ENCODE peak calls at places on chromosome 3, in four cellular contexts. One of them, this sample, is unnamed.

GRCh38 chr3:156723182-156723619 is 48.8 kb downstream of the TIPARP start:
- DNase-seq in mesendoderm: no peak
- DNase-seq in H1: no peak
- DNase-seq in IMR-90: peak
- DNase-seq in this sample: no peak

GRCh38 chr3:85567074-85567676 is 608.4 kb downstream of the CADM2 start:
- DNase-seq in mesendoderm: peak
- DNase-seq in IMR-90: peak
- DNase-seq in H1: no peak
- DNase-seq in this sample: peak

GRCh38 chr3:153078826-153079225 is 83.2 kb upstream of the RAP2B start:
- DNase-seq in H1: no peak
- DNase-seq in IMR-90: no peak
- DNase-seq in mesendoderm: peak
- DNase-seq in this sample: no peak

GRCh38 chr3:104596551-104596950 is 770.2 kb upstream of the ALCAM start:
- DNase-seq in H1: no peak
- DNase-seq in mesendoderm: peak
- DNase-seq in IMR-90: peak
- DNase-seq in this sample: peak

GRCh38 chr3:18900994-18901393 is 247.3 kb upstream of the KCNH8 start:
- DNase-seq in mesendoderm: no peak
- DNase-seq in H1: no peak
- DNase-seq in IMR-90: no peak
- DNase-seq in this sample: no peak

GRCh38 chr3:15982667-15983145 is 184.9 kb upstream of the ANKRD28 start:
- DNase-seq in IMR-90: peak
- DNase-seq in H1: no peak
- DNase-seq in mesendoderm: no peak
- DNase-seq in this sample: no peak

GRCh38 chr3:66450389-66451022 is 50.3 kb downstream of the LRIG1 start:
- DNase-seq in H1: no peak
- DNase-seq in mesendoderm: no peak
- DNase-seq in IMR-90: peak
- DNase-seq in this sample: no peak

GRCh38 chr3:98513136-98513535 is 9.6 kb downstream of the CLDND1 start:
- DNase-seq in mesendoderm: no peak
- DNase-seq in IMR-90: peak
- DNase-seq in H1: no peak
- DNase-seq in this sample: no peak

GRCh38 chr3:125194849-125195601 is 17.5 kb downstream of the SLC12A8 start:
- DNase-seq in IMR-90: peak
- DNase-seq in mesendoderm: no peak
- DNase-seq in H1: no peak
- DNase-seq in this sample: no peak

GRCh38 chr3:136960838-136961836 is 3.4 kb downstream of the IL20RB start:
- DNase-seq in IMR-90: no peak
- DNase-seq in mesendoderm: peak
- DNase-seq in H1: no peak
- DNase-seq in this sample: no peak

GRCh38 chr3:158103956-158104338 is 2.3 kb downstream of the SHOX2 start:
- DNase-seq in H1: no peak
- DNase-seq in IMR-90: no peak
- DNase-seq in mesendoderm: peak
- DNase-seq in this sample: peak
- H3K4me2 ChIP-seq in H1: peak
- H3K4me2 ChIP-seq in IMR-90: no peak
- H3K4me2 ChIP-seq in mesendoderm: peak
- H3K4me2 ChIP-seq in this sample: peak

DNA sequence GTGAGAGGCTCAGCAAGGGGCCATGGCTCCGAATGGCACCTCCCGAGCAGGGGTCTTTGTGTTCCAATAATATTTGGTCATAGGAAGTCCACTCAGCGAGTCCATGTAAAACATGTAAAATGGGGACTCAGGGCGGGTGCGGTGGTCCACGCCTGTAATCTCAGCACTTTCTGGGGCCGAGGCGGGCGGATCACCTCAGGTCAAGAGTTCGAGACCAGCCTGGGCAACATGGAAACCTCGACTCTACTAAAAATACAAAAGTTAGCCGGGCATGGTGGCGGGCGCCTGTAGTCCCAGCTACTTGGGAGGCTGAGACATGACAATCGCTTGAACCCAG is 26.4 kb downstream of the EFCC1 start:
- DNase-seq in H1: no peak
- DNase-seq in mesendoderm: no peak
- DNase-seq in IMR-90: no peak
- DNase-seq in this sample: no peak
- H4K5ac ChIP-seq in H1: no peak
- H4K5ac ChIP-seq in mesendoderm: no peak
- H4K5ac ChIP-seq in IMR-90: no peak
- H4K5ac ChIP-seq in this sample: no peak

DNA sequence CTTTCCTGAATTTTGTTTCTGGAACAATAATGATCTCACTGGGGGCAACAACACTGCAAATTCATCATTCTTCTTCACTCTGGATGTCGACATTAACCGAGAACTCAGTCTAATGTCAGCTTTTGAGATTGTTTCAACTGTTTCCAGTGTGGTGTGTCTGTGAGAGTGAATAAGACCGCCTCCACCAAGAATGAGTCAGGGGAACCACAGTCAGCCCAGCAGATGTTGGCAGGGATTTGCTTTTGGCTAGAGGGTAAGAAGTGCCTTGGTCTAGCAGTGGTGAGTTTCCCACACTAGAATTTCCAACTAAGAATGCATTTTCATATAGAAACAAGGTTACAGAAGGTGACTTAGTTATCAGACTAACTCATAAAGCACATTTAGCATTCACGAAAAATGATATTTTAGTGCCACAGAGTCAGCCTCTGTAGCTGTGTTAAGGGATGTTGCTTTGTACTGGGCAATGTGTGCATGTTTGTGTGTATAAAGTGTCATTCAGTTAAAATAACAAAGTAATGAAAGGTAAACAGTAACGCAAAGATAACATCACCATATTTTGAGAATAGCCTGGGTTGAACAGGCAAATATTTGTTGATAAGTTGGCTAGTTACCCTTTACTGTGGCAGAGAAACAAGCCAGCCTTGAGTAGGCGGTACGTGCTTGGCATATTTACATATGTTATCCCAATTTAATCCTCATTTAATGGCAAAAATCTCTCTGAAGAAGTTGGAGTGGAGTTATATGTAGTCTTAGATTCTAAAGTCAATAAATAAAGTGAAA is 33.8 kb downstream of the DRD3 start:
- DNase-seq in IMR-90: peak
- DNase-seq in mesendoderm: no peak
- DNase-seq in H1: no peak
- DNase-seq in this sample: no peak
- H3K4me2 ChIP-seq in IMR-90: no peak
- H3K4me2 ChIP-seq in mesendoderm: no peak
- H3K4me2 ChIP-seq in H1: no peak
- H3K4me2 ChIP-seq in this sample: no peak

DNA sequence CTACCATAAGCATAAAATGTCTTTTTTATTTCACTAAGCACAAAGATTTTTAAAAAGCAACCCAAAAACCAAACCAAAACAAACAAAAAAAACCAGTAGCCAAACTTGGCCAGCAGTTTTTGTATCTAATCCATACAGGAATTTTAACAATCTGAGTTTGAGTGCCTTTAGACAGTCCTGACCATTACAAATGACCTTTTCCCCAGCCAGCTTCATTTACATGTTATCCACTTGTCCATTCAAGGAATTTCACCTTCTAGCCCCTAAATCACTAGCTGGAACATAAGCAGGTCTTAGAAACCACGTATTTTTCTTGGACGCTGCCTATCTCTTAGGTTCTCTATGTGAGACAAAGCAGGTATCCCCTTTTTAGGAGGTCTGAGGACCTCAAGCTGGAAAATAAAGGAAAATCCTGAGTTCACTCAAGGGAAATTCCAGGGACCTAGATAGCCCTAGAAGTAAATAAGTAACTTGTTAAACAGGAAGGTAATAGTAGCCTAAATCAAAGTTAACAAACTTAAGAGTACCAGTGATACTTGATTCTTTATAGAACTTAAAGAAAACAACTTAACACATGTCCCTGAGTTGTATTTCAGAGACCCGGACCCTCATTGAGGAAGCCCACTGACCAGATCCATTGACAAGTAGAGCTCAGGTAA is 34.2 kb downstream of the CIP2A start:
- DNase-seq in IMR-90: no peak
- DNase-seq in H1: no peak
- DNase-seq in mesendoderm: no peak
- DNase-seq in this sample: no peak
- H4K5ac ChIP-seq in IMR-90: no peak
- H4K5ac ChIP-seq in H1: no peak
- H4K5ac ChIP-seq in mesendoderm: no peak
- H4K5ac ChIP-seq in this sample: no peak

GRCh38 chr3:121488628-121489027 is 57.2 kb downstream of the POLQ start:
- DNase-seq in mesendoderm: peak
- DNase-seq in IMR-90: no peak
- DNase-seq in H1: no peak
- DNase-seq in this sample: no peak
- H3K4me2 ChIP-seq in mesendoderm: no peak
- H3K4me2 ChIP-seq in IMR-90: no peak
- H3K4me2 ChIP-seq in H1: no peak
- H3K4me2 ChIP-seq in this sample: no peak

DNA sequence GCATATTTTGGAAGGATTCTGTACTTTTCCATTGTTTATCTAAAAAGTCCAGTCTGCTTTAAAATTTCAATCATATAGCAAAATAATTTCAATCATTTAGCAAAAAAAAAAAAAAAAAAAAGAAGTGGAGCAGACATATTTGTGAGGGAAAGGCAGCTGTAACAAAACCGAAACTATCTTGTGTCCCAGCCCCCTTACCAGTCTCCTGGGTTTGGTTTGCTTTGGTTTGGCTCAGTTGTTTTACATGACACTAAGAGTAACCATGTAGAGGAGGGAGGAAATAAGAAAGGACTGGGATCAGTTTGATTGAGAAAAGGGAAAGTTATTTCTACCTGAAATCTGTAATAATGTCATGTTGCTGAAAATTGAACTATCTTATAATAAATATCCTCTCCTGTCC is 158.8 kb upstream of the GADL1 start:
- DNase-seq in mesendoderm: no peak
- DNase-seq in IMR-90: no peak
- DNase-seq in H1: no peak
- DNase-seq in this sample: no peak
- H4K5ac ChIP-seq in mesendoderm: no peak
- H4K5ac ChIP-seq in IMR-90: no peak
- H4K5ac ChIP-seq in H1: no peak
- H4K5ac ChIP-seq in this sample: no peak

DNA sequence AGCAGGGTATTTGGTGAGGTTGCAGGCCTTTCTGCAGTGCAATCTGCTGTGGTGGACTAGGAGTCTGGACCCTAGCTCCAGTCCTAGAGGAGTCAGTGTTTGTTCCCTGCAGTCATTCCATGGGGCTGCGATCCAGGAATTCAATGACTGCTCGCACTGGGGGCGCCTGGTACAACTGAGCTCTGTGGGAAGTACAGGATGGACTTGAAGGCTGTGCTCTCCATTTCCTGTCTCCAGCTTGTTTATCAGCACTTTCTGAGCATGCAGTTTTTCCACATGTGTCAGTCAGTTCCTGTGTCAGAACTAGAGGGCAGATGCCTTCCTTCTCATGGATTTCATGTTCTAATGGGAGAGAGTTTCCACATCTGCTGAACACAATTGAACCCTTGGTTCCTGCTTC is 46.7 kb downstream of the PDHB start:
- DNase-seq in H1: no peak
- DNase-seq in IMR-90: peak
- DNase-seq in mesendoderm: peak
- DNase-seq in this sample: peak
- H3K4me2 ChIP-seq in H1: no peak
- H3K4me2 ChIP-seq in IMR-90: no peak
- H3K4me2 ChIP-seq in mesendoderm: no peak
- H3K4me2 ChIP-seq in this sample: no peak

GRCh38 chr3:141102372-141102771 is 51.2 kb downstream of the SPSB4 start:
- DNase-seq in IMR-90: no peak
- DNase-seq in H1: no peak
- DNase-seq in mesendoderm: no peak
- DNase-seq in this sample: no peak
- H4K5ac ChIP-seq in IMR-90: no peak
- H4K5ac ChIP-seq in H1: no peak
- H4K5ac ChIP-seq in mesendoderm: no peak
- H4K5ac ChIP-seq in this sample: no peak

GRCh38 chr3:172180473-172180872 is 141.1 kb downstream of the FNDC3B start:
- DNase-seq in mesendoderm: no peak
- DNase-seq in IMR-90: no peak
- DNase-seq in H1: no peak
- DNase-seq in this sample: no peak

GRCh38 chr3:172181936-172182708 is 142.7 kb downstream of the FNDC3B start:
- DNase-seq in H1: no peak
- DNase-seq in IMR-90: peak
- DNase-seq in mesendoderm: peak
- DNase-seq in this sample: no peak

GRCh38 chr3:172177803-172178316 is 138.5 kb downstream of the FNDC3B start:
- DNase-seq in IMR-90: no peak
- DNase-seq in mesendoderm: no peak
- DNase-seq in H1: no peak
- DNase-seq in this sample: no peak

GRCh38 chr3:172177046-172177445 is 137.7 kb downstream of the FNDC3B start:
- DNase-seq in H1: no peak
- DNase-seq in IMR-90: peak
- DNase-seq in mesendoderm: no peak
- DNase-seq in this sample: no peak

DNA sequence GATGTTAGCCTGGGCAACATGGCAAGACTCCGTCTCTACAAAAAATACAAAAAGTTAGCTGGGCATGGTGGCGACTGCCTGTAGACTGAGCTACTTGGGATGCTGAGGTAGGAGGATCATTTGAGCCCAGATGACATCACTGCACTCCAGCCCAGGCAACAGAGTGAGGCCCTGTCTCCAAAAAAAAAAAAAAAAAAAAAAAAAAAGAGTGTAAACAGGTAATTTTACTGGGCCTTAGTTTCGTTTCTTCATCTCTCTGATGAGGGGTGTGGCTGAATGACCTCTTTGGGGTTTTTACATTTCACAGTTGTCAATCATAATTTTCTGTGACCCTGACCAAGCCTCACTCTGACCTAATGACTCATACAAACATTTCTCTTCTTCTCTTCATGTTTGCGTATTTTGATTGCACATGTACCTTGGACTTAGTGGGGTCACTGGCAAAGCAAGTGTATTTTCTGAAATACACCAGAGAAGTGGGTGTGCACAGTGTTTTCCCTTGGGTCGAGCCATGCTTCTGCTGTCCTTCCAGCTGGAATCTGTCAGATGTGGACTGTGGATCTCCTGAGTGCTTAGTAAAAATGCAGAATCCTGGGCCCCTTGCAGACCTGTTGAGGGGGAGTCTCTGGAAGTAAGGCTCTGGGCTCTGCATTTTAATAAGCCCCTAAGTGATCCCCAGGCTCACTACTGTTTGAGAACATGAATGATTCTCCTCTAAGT is 140.5 kb downstream of the FNDC3B start:
- DNase-seq in mesendoderm: no peak
- DNase-seq in H1: no peak
- DNase-seq in IMR-90: no peak
- DNase-seq in this sample: no peak
- H3K4me2 ChIP-seq in mesendoderm: no peak
- H3K4me2 ChIP-seq in H1: no peak
- H3K4me2 ChIP-seq in IMR-90: no peak
- H3K4me2 ChIP-seq in this sample: no peak

This sample was measured in H9.